ENCODE peak calls at places on chromosome 2, in eight cellular contexts. E is mesendoderm; A is tibial nerve; U is left ventricle myocardium inferior; J is uterus; Z is heart right ventricle; L is vagina; G is CD8-positive, alpha-beta memory T cell. D is an unnamed sample. For H3K4me1, the result is how much of the 10 kb centered on the place peaks cover.

GRCh38 chr2:133780099-133780996 is 212.1 kb upstream of the NCKAP5 start:
- DNase-seq in E (peak), A (peak), U (no peak), J (no peak), Z (no peak), L (no peak), G (no peak), D (no peak)

GRCh38 chr2:41955641-41956040 is 92.2 kb upstream of the PKDCC start:
- DNase-seq in E (no peak), A (no peak), U (no peak), J (no peak), Z (no peak), L (no peak), G (no peak), D (no peak)

GRCh38 chr2:101032100-101032776 is 30.1 kb downstream of the RPL31 start:
- DNase-seq in E (no peak), A (no peak), U (no peak), J (no peak), Z (no peak), L (no peak), G (no peak), D (no peak)

GRCh38 chr2:121746071-121746578 is 9.3 kb upstream of the TSN start:
- DNase-seq in E (peak), A (no peak), U (no peak), J (no peak), Z (no peak), L (no peak), G (no peak), D (no peak)

GRCh38 chr2:25339121-25339738 is 2.5 kb downstream of the DNMT3A start:
- DNase-seq in E (no peak), A (no peak), U (peak), J (no peak), Z (no peak), L (no peak), G (no peak), D (no peak)

GRCh38 chr2:171297951-171298350 is 135.8 kb downstream of the METTL8 start:
- DNase-seq in E (no peak), A (no peak), U (no peak), J (no peak), Z (no peak), L (no peak), G (no peak), D (no peak)

GRCh38 chr2:153543639-153544071 is 65.1 kb upstream of the RPRM start:
- DNase-seq in E (peak), A (no peak), U (no peak), J (no peak), Z (no peak), L (no peak), G (no peak), D (no peak)

GRCh38 chr2:239444626-239445625 is 44.1 kb upstream of the HDAC4 start:
- DNase-seq in E (no peak), A (peak), U (no peak), J (peak), Z (no peak), L (peak), G (no peak), D (peak)

GRCh38 chr2:239235311-239235710 is 165.5 kb downstream of the HDAC4 start:
- DNase-seq in E (no peak), A (no peak), U (no peak), J (no peak), Z (no peak), L (no peak), G (no peak), D (no peak)

GRCh38 chr2:46967990-46968647 is 52.5 kb upstream of the MCFD2 start:
- DNase-seq in E (peak), A (peak), U (peak), J (peak), Z (peak), L (peak), G (no peak), D (peak)

GRCh38 chr2:239042046-239042445 is 194.2 kb downstream of the TWIST2 start:
- DNase-seq in E (peak), A (no peak), U (no peak), J (no peak), Z (no peak), L (no peak), G (no peak), D (no peak)

GRCh38 chr2:203992496-203992895 is 55.9 kb downstream of the ICOS start:
- DNase-seq in E (no peak), A (no peak), U (no peak), J (no peak), Z (no peak), L (no peak), G (no peak), D (no peak)

GRCh38 chr2:48248251-48248933 is 281.6 kb upstream of the STON1 start:
- DNase-seq in E (peak), A (no peak), U (no peak), J (no peak), Z (no peak), L (no peak), G (no peak), D (no peak)

GRCh38 chr2:193279361-193279760 is 1084.6 kb upstream of the TMEFF2 start:
- DNase-seq in E (no peak), A (no peak), U (no peak), J (no peak), Z (no peak), L (no peak), G (no peak), D (no peak)

GRCh38 chr2:27855476-27855875 is 34.7 kb downstream of the RBKS start:
- DNase-seq in E (no peak), A (no peak), U (no peak), J (no peak), Z (no peak), L (no peak), G (no peak), D (no peak)

GRCh38 chr2:98367721-98368120 is 21.5 kb downstream of the CNGA3 start:
- DNase-seq in E (no peak), A (no peak), U (no peak), J (no peak), Z (no peak), L (no peak), G (no peak), D (no peak)

GRCh38 chr2:234474654-234475053 is 22.2 kb downstream of the ARL4C start:
- DNase-seq in E (no peak), A (no peak), U (no peak), J (no peak), Z (no peak), L (no peak), G (no peak), D (no peak)

GRCh38 chr2:172088245-172089004 is 3.1 kb downstream of the DLX1 start:
- DNase-seq in E (peak), A (no peak), U (no peak), J (no peak), Z (peak), L (peak), G (no peak), D (no peak)

GRCh38 chr2:68536000-68536399 is 68.6 kb downstream of the APLF start:
- DNase-seq in E (no peak), A (no peak), U (no peak), J (no peak), Z (no peak), L (no peak), G (no peak), D (no peak)

GRCh38 chr2:222903234-222904220 is 42.7 kb downstream of the ACSL3 start:
- DNase-seq in E (peak), A (no peak), U (no peak), J (no peak), Z (no peak), L (no peak), G (no peak), D (no peak)

GRCh38 chr2:238868067-238868524 is 20.2 kb downstream of the TWIST2 start:
- DNase-seq in E (no peak), A (no peak), U (no peak), J (no peak), Z (no peak), L (no peak), G (no peak), D (peak)

GRCh38 chr2:75627902-75628504 is 18.6 kb upstream of the MRPL19 start:
- DNase-seq in E (peak), A (peak), U (peak), J (peak), Z (peak), L (no peak), G (peak), D (no peak)

GRCh38 chr2:99775585-99775984 is 285.8 kb upstream of the REV1 start:
- DNase-seq in E (peak), A (no peak), U (no peak), J (no peak), Z (no peak), L (no peak), G (no peak), D (no peak)

GRCh38 chr2:196336715-196337617 is 165.6 kb upstream of the STK17B start:
- DNase-seq in E (peak), A (no peak), U (no peak), J (no peak), Z (no peak), L (no peak), G (no peak), D (no peak)

GRCh38 chr2:126808929-126809328 is 89.8 kb upstream of the TEX51 start:
- DNase-seq in E (peak), A (no peak), U (no peak), J (no peak), Z (no peak), L (peak), G (no peak), D (no peak)

GRCh38 chr2:119650971-119651370 is 28.0 kb upstream of the TMEM177 start:
- DNase-seq in E (no peak), A (no peak), U (no peak), J (no peak), Z (no peak), L (no peak), G (no peak), D (no peak)

GRCh38 chr2:119647440-119648169 is 31.4 kb upstream of the TMEM177 start:
- DNase-seq in E (no peak), A (no peak), U (no peak), J (no peak), Z (no peak), L (no peak), G (no peak), D (no peak)

GRCh38 chr2:119646149-119646548 is 32.9 kb upstream of the TMEM177 start:
- DNase-seq in E (no peak), A (no peak), U (no peak), J (no peak), Z (no peak), L (no peak), G (no peak), D (no peak)

GRCh38 chr2:119650206-119650605 is 28.8 kb upstream of the TMEM177 start:
- DNase-seq in E (no peak), A (no peak), U (no peak), J (no peak), Z (no peak), L (no peak), G (no peak), D (no peak)

DNA sequence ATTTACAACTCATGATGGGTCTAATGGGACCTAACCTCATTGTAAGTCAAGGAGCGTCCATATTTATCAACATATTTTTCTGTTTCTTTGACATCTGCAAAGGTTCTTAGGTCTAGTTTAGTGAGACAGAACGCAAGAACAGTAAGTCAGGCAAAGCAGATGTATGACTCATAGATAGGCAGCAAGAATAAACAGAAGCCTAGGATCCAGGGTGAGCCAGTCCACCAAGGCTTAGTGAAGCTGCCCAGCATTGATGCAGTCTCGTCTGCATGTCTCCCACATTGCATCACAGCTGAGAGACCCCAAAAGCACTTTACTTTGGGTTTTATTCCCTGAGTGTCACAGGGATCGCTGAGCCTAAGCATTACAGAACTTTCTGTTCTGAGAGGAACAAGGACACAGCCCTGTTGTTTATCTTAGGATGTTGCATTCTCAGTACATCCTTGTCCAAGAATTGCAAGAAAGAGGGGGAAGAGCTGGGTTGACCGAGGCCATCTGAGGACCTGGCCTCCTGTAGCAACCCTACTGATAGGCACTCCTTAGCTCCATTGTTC is 29.6 kb upstream of the TMEM177 start:
- DNase-seq in E (no peak), A (no peak), U (no peak), J (no peak), Z (no peak), L (no peak), G (no peak), D (no peak)
- H3K4me1 ChIP-seq in E (under half), A (under half), U (under half), J (under half), Z (under half), L (under half), G (under half), D (under half)

DNA sequence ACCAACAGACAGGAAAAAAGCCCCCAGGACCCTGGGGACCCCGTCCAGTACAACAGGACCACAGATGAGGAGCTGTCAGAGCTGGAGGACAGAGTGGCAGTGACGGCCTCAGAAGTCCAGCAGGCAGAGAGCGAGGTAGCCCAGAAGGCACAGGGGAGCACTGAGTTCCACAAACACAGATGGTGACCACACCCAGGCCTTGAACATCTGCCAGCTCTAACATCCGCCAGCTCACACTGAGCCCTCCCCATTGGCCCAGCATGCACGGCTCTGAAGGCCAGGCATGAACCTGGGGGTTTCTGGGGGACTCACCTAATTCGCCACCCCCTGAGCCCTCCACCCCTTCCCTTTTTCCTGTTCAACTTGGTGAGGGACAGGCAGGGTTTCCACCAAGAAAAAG is 25.6 kb upstream of the PRLH start:
- DNase-seq in E (no peak), A (peak), U (peak), J (peak), Z (peak), L (no peak), G (no peak), D (peak)
- H3K27ac ChIP-seq in E (no peak), A (no peak), U (peak), J (no peak), Z (peak), L (peak), G (no peak), D (no peak)

GRCh38 chr2:78992807-78993517 is 32.5 kb upstream of the REG3G start:
- DNase-seq in E (peak), A (no peak), U (no peak), J (no peak), Z (no peak), L (no peak), G (no peak), D (no peak)

GRCh38 chr2:78993518-78994148 is 31.9 kb upstream of the REG3G start:
- DNase-seq in E (no peak), A (no peak), U (no peak), J (no peak), Z (no peak), L (no peak), G (no peak), D (no peak)

GRCh38 chr2:78992451-78992806 is 33.1 kb upstream of the REG3G start:
- DNase-seq in E (peak), A (no peak), U (no peak), J (no peak), Z (no peak), L (no peak), G (no peak), D (no peak)

GRCh38 chr2:78999410-78999809 is 26.1 kb upstream of the REG3G start:
- DNase-seq in E (no peak), A (no peak), U (no peak), J (no peak), Z (no peak), L (no peak), G (no peak), D (no peak)

DNA sequence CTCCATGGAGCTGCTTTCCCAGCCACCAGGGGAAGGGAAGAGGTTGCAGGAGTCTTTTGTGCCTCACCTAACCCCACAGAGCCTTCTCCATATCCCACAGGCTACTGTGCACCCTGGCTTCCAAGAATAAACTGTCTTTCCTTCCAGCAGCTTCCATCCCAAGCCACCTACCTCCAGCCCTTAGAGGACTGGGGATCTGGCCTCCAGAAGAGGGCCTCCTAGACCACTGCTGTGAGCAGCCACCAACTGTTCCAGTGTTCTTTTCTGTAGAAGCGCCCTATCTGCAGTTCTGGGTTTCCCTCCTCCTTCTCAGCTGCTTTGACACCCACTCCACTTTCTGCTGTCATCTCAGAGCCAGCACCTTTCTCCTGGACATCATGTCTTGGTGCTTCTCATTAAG is 30.7 kb upstream of the REG3G start:
- DNase-seq in E (no peak), A (no peak), U (no peak), J (no peak), Z (no peak), L (no peak), G (no peak), D (no peak)
- H3K4me3 ChIP-seq in E (no peak), A (no peak), U (no peak), J (no peak), Z (no peak), L (no peak), G (no peak), D (no peak)

GRCh38 chr2:124913873-124914272 is 888.8 kb downstream of the CNTNAP5 start:
- DNase-seq in E (peak), A (no peak), U (no peak), J (no peak), Z (no peak), L (no peak), G (no peak), D (no peak)
- H3K4me1 ChIP-seq in E (under half), A (under half), U (under half), J (under half), Z (under half), L (under half), G (under half), D (under half)

GRCh38 chr2:175048275-175048674 is 43.1 kb upstream of the CHN1 start:
- DNase-seq in E (no peak), A (no peak), U (no peak), J (no peak), Z (no peak), L (no peak), G (no peak), D (no peak)
- H3K27ac ChIP-seq in E (no peak), A (no peak), U (no peak), J (no peak), Z (no peak), L (no peak), G (no peak), D (no peak)

DNA sequence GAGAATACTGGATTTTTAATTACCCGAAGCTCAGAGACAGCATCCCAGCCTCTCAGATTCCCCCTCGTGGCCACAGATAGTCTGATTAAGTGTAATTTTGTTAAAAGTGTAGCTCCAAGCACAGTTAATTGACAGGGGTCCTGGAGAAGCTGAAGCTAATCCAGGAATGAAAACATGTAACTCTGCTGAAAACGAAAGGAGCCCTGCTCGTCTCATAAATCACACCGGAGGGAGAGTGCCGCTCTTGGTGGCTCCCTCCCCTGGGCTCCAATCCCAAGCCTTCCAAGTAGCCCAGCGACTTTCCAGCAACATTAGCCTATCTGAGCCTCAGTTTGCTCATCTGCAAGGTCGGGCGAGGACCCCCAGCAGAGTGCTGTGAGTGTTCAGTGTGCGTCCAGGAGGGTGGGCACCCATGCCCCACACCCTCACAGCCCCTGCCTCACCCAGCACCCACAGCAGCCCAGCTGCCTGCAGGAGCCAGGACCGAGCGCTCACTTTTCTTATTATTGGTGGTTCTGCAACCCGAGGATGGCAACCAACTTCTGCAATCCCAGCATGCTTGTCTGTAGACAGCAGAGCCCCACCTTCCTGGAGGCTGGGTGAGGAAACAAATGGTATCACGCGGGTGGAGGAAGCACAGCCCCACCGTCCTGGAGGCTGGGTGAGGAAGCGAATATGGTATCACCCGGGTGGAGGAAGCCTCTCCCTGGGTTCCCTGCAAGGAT is 220.8 kb upstream of the RAB6C start:
- DNase-seq in E (peak), A (peak), U (peak), J (no peak), Z (no peak), L (no peak), G (no peak), D (no peak)
- H3K4me3 ChIP-seq in E (no peak), A (peak), U (peak), J (peak), Z (peak), L (peak), G (no peak), D (peak)